ENCODE peak calls at places on chromosomes 6 and 20, in nine cellular contexts. C is upper lobe of right lung, T is small intestine, K is GM23248, Y is psoas muscle, D is aorta, H is Karpas-422, Q is ovary, G is kidney. V is an unnamed sample. For H3K4me1, the result is how much of the 10 kb centered on the place peaks cover.

GRCh38 chr6:53320964-53321363 is 27.8 kb downstream of the ELOVL5 start:
- DNase-seq in H (no peak), Q (no peak), T (no peak), G (no peak), K (no peak), D (no peak), Y (no peak), C (no peak), V (no peak)

GRCh38 chr6:7528565-7528964 is 12.9 kb upstream of the DSP start:
- DNase-seq in Q (no peak), D (no peak), G (no peak), C (no peak), T (no peak), H (no peak), Y (no peak), K (peak), V (no peak)

GRCh38 chr6:1136415-1136774 is 175.5 kb upstream of the FOXQ1 start:
- DNase-seq in G (no peak), C (no peak), K (peak), Y (no peak), H (no peak), D (no peak), T (no peak), Q (no peak), V (no peak)

GRCh38 chr20:11891827-11892521 is 25.7 kb upstream of the BTBD3 start:
- DNase-seq in Q (peak), D (no peak), C (no peak), K (peak), Y (no peak), H (no peak), T (peak), G (peak), V (peak)

GRCh38 chr6:3471711-3472110 is 14.9 kb upstream of the SLC22A23 start:
- DNase-seq in G (no peak), Y (no peak), C (no peak), Q (no peak), H (peak), T (peak), K (peak), D (no peak), V (no peak)

GRCh38 chr6:104795363-104795762 is 64.4 kb downstream of the HACE1 start:
- DNase-seq in H (no peak), Y (no peak), K (no peak), Q (no peak), C (no peak), G (no peak), D (no peak), T (peak), V (no peak)

GRCh38 chr6:39956951-39957350 is 22.7 kb upstream of the MOCS1 start:
- DNase-seq in C (no peak), D (no peak), H (no peak), Y (no peak), Q (no peak), G (no peak), T (no peak), K (peak), V (no peak)

GRCh38 chr6:169079650-169080049 is 174.0 kb downstream of the THBS2 start:
- DNase-seq in D (no peak), G (no peak), Y (no peak), T (no peak), H (no peak), K (no peak), C (no peak), Q (no peak), V (no peak)

GRCh38 chr6:139600919-139601470 is 226.5 kb upstream of the CITED2 start:
- DNase-seq in K (no peak), Q (no peak), C (no peak), H (no peak), G (no peak), Y (no peak), T (no peak), D (no peak), V (no peak)

GRCh38 chr6:165777680-165778079 is 114.6 kb upstream of the PDE10A start:
- DNase-seq in T (no peak), C (no peak), K (no peak), Q (no peak), H (no peak), G (no peak), Y (no peak), D (no peak), V (no peak)

GRCh38 chr6:89917216-89917615 is 22.9 kb downstream of the GJA10 start:
- DNase-seq in Q (no peak), H (no peak), G (no peak), T (no peak), Y (no peak), D (no peak), C (no peak), K (no peak), V (no peak)

GRCh38 chr6:112879920-112880413 is 532.8 kb downstream of the RFPL4B start:
- DNase-seq in K (no peak), D (peak), Y (peak), H (peak), T (peak), C (peak), G (peak), Q (no peak), V (peak)

GRCh38 chr6:132725471-132725870 is 11.6 kb upstream of the VNN1 start:
- DNase-seq in K (no peak), G (no peak), Y (no peak), T (no peak), H (no peak), Q (no peak), C (no peak), D (no peak), V (no peak)

GRCh38 chr20:23668477-23668951 is 20.3 kb downstream of the CST4 start:
- DNase-seq in C (no peak), Q (peak), T (peak), G (no peak), D (no peak), H (peak), K (peak), Y (no peak), V (peak)

GRCh38 chr6:108622601-108623335 is 62.1 kb downstream of the FOXO3 start:
- DNase-seq in G (no peak), D (no peak), C (no peak), H (no peak), Q (no peak), Y (peak), T (no peak), K (peak), V (no peak)

GRCh38 chr6:16354692-16355091 is 116.3 kb downstream of the GMPR start:
- DNase-seq in K (no peak), G (no peak), Y (no peak), T (no peak), C (no peak), H (no peak), Q (no peak), D (no peak), V (no peak)

GRCh38 chr6:16352258-16352635 is 113.9 kb downstream of the GMPR start:
- DNase-seq in Q (no peak), H (no peak), G (no peak), D (no peak), C (no peak), T (no peak), K (peak), Y (no peak), V (no peak)

GRCh38 chr6:16352821-16353438 is 114.5 kb downstream of the GMPR start:
- DNase-seq in Q (no peak), D (no peak), Y (no peak), K (no peak), C (no peak), H (no peak), T (no peak), G (no peak), V (no peak)

GRCh38 chr6:16355699-16356481 is 117.5 kb downstream of the GMPR start:
- DNase-seq in G (no peak), K (peak), Q (no peak), T (no peak), Y (no peak), C (no peak), H (no peak), D (no peak), V (no peak)

GRCh38 chr6:16355238-16355637 is 116.9 kb downstream of the GMPR start:
- DNase-seq in Q (no peak), D (no peak), T (no peak), H (no peak), K (no peak), Y (no peak), C (no peak), G (no peak), V (no peak)
- H3K4me3 ChIP-seq in Q (no peak), D (no peak), T (no peak), H (no peak), K (no peak), Y (no peak), C (no peak), G (no peak), V (no peak)

GRCh38 chr6:144712541-144712940 is 427.4 kb downstream of the UTRN start:
- DNase-seq in T (no peak), C (no peak), H (no peak), Y (no peak), Q (no peak), G (no peak), D (no peak), K (peak), V (no peak)

GRCh38 chr6:144715344-144715743 is 430.2 kb downstream of the UTRN start:
- DNase-seq in H (no peak), C (no peak), T (no peak), G (no peak), K (no peak), Q (no peak), Y (no peak), D (no peak), V (no peak)

GRCh38 chr6:144714031-144714732 is 429.0 kb downstream of the UTRN start:
- DNase-seq in Q (no peak), Y (no peak), H (no peak), K (no peak), G (no peak), T (no peak), D (no peak), C (no peak), V (no peak)

DNA sequence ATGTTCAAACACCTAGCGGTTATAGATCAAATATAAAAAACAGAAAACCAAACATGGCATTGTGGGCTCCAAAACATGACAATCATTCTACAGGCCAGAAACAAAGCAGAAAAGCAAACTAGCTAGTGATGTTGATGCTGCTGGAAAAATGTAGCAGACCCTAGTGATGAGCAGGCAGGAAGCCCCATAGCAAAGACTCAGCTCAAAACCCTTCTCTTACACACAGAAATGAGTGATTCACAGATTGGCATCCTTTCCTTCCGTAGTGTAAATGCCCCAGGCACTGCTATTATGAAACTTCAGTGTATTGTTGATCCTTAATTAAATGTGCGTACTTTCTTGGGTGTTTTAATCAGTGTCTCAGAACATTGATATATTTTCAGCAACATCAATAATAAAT is 425.1 kb downstream of the UTRN start:
- DNase-seq in G (no peak), H (no peak), K (peak), D (no peak), T (no peak), Q (no peak), C (no peak), Y (no peak), V (no peak)
- H3K4me1 ChIP-seq in G (under half), H (under half), K (under half), D (under half), T (under half), Q (under half), C (under half), Y (under half), V (under half)

DNA sequence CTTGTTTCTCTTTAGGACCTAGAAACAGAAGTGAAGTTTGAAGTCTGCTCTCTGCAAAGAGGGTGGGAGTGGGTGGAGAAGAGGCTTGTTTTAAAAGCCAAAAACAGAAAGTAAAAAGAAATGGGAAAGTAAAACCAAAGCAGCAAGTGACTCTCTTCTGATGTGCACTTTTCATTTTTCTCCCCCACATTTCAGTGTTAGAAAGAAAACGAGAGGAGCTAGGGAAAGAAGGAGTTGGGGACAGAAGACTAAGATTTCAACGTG is 1.3 kb downstream of the C6orf141 start:
- DNase-seq in Y (no peak), T (no peak), D (no peak), G (no peak), C (no peak), Q (no peak), K (no peak), H (no peak), V (no peak)
- H3K4me3 ChIP-seq in Y (peak), T (no peak), D (peak), G (peak), C (peak), Q (peak), K (peak), H (no peak), V (peak)

DNA sequence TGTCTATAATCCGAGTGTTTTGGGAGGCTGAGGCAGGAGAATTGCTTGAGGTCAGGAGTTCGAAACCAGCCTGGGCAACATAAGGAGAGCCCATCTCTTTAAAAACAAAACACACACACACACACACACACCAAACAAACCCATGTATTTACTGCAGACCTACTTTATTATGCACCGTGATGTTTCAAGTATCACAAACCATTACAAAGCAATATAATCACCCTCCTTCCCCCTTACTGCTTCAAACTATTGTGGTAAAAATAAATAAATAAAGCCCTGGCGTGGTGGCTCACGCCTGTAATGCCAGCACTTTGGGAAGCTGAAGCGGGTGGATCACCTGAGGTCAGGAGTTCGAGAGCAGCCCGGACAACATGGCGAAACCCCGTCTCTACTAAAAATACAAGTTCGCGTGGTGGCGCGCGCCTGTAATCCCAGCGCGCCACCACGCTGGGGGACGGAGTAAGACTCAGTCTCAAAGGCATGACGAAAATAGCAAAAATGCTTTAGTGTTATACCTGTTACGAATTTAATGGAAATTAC is 1.5 kb downstream of the TBCC start:
- DNase-seq in T (no peak), D (peak), C (peak), Q (no peak), H (peak), G (no peak), K (peak), Y (no peak), V (no peak)
- H3K4me1 ChIP-seq in T (under half), D (under half), C (under half), Q (under half), H (half or more), G (under half), K (under half), Y (under half), V (under half)

GRCh38 chr6:119728220-119728750 is 378.7 kb upstream of the MAN1A1 start:
- DNase-seq in C (peak), T (peak), Y (no peak), G (no peak), Q (no peak), H (no peak), D (no peak), K (no peak), V (no peak)
- H3K4me3 ChIP-seq in C (no peak), T (no peak), Y (no peak), G (no peak), Q (no peak), H (no peak), D (no peak), K (no peak), V (no peak)

GRCh38 chr6:170370413-170370812 is 63.9 kb downstream of the FAM120B start:
- DNase-seq in T (peak), Q (no peak), K (no peak), G (no peak), C (no peak), H (no peak), D (no peak), Y (no peak), V (no peak)
- H3K4me1 ChIP-seq in T (under half), Q (under half), K (under half), G (under half), C (under half), H (under half), D (under half), Y (under half), V (under half)

GRCh38 chr6:46645265-46645664 is 7.4 kb downstream of the CYP39A1 start:
- DNase-seq in C (no peak), H (no peak), G (no peak), T (no peak), K (no peak), Q (no peak), D (no peak), Y (no peak), V (no peak)
- H3K4me3 ChIP-seq in C (no peak), H (no peak), G (no peak), T (no peak), K (no peak), Q (no peak), D (no peak), Y (no peak), V (no peak)

GRCh38 chr6:129940454-129941195 is 77.8 kb upstream of the L3MBTL3 start:
- DNase-seq in C (no peak), T (no peak), K (no peak), G (no peak), D (no peak), H (no peak), Y (no peak), Q (no peak), V (no peak)
- H3K4me1 ChIP-seq in C (under half), T (under half), K (under half), G (under half), D (under half), H (under half), Y (under half), Q (under half), V (under half)

DNA sequence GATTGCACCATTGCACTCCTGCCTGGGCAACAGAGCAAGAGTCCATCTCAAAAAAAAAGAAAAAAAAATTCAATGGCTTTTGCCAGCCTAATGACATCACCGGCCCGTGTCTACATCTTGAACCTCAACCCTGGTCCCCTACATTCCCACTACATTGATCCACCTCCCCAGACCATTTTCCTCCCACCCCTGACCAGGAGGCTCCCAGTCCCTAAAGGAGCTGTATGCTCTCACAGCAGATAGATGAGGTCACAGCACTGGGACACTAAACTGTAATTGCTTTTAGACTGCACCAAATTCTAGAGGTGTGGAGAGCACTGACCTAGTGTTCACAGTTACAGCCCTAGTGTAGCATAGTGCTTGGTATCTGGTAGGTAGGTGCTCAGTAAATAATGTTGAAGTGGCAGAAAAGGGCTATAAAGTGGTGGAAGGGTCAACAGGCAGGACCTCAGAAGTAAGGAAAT is 10.7 kb downstream of the TGIF2 start:
- DNase-seq in C (no peak), D (no peak), Q (no peak), K (no peak), Y (no peak), G (no peak), T (no peak), H (no peak), V (no peak)
- H3K4me3 ChIP-seq in C (no peak), D (no peak), Q (no peak), K (no peak), Y (no peak), G (no peak), T (no peak), H (no peak), V (no peak)

V was measured in testis.